ENCODE peak calls at places on chromosomes 12 and 14, in seven cellular contexts. F, Y, Z, X, R, D and W are unnamed samples.

GRCh38 chr14:103081951-103082350 is 2.1 kb upstream of the LBHD2 start:
- DNase-seq in F (no peak), Y (no peak), Z (no peak), X (no peak), R (no peak), D (no peak), W (no peak)

GRCh38 chr12:6700646-6701051 is at the start of gene PIANP:
- DNase-seq in F (peak; percentile 30), Y (peak; percentile 88), Z (peak; percentile 77), X (peak; percentile 21), R (peak; percentile 41), D (peak; percentile 92), W (peak; percentile 53)

GRCh38 chr12:74889563-74890236 is 319.9 kb downstream of the KCNC2 start:
- DNase-seq in F (peak; percentile 4), Y (peak; percentile 16), Z (no peak), X (peak; percentile 62), R (no peak), D (no peak), W (no peak)

GRCh38 chr14:63413009-63413408 is 94.3 kb upstream of the GPHB5 start:
- DNase-seq in F (no peak), Y (no peak), Z (no peak), X (peak; percentile 6), R (no peak), D (no peak), W (no peak)

GRCh38 chr12:356276-356988 is 32.7 kb downstream of the KDM5A start:
- DNase-seq in F (no peak), Y (no peak), Z (no peak), X (peak; percentile 38), R (no peak), D (peak; percentile 9), W (no peak)

GRCh38 chr12:117994551-117995438 is 21.7 kb upstream of the RFC5 start:
- DNase-seq in F (no peak), Y (no peak), Z (no peak), X (no peak), R (no peak), D (no peak), W (no peak)

GRCh38 chr12:18612971-18613370 is 124.8 kb downstream of the PLCZ1 start:
- DNase-seq in F (no peak), Y (no peak), Z (no peak), X (no peak), R (no peak), D (no peak), W (no peak)

GRCh38 chr14:69879175-69880047 is at the start of gene SMOC1:
- DNase-seq in F (peak; percentile 90), Y (no peak), Z (no peak), X (peak; percentile 79), R (peak; percentile 66), D (peak; percentile 87), W (no peak)

GRCh38 chr12:97555547-97556200 is 93.1 kb downstream of the RMST start:
- DNase-seq in F (no peak), Y (no peak), Z (no peak), X (no peak), R (no peak), D (no peak), W (no peak)

GRCh38 chr12:24679135-24679534 is 269.8 kb downstream of the BCAT1 start:
- DNase-seq in F (no peak), Y (peak; percentile 76), Z (peak; percentile 71), X (peak; percentile 40), R (no peak), D (no peak), W (no peak)

GRCh38 chr12:52243264-52243773 is 10.3 kb downstream of the KRT7 start:
- DNase-seq in F (no peak), Y (peak; percentile 73), Z (no peak), X (peak; percentile 28), R (no peak), D (peak; percentile 17), W (no peak)

GRCh38 chr12:73274972-73275371 is 1002.8 kb downstream of the TRHDE start:
- DNase-seq in F (no peak), Y (no peak), Z (no peak), X (no peak), R (no peak), D (no peak), W (no peak)

GRCh38 chr12:91687052-91688017 is 458.3 kb downstream of the BTG1 start:
- DNase-seq in F (no peak), Y (no peak), Z (no peak), X (no peak), R (no peak), D (no peak), W (no peak)

GRCh38 chr12:100991059-100991562 is 196.5 kb downstream of the ANO4 start:
- DNase-seq in F (no peak), Y (no peak), Z (no peak), X (no peak), R (no peak), D (no peak), W (no peak)

GRCh38 chr12:26566670-26567069 is 266.3 kb downstream of the ITPR2 start:
- DNase-seq in F (no peak), Y (peak; percentile 56), Z (no peak), X (peak; percentile 33), R (no peak), D (no peak), W (no peak)

GRCh38 chr14:97747282-97747681 is 950.1 kb downstream of the VRK1 start:
- DNase-seq in F (no peak), Y (no peak), Z (no peak), X (no peak), R (no peak), D (no peak), W (no peak)

GRCh38 chr12:62760779-62761178 is 174.2 kb downstream of the PPM1H start:
- DNase-seq in F (peak; percentile 67), Y (peak; percentile 21), Z (peak; percentile 72), X (peak; percentile 47), R (no peak), D (no peak), W (no peak)

GRCh38 chr12:14167005-14167628 is 185.7 kb upstream of the GRIN2B start:
- DNase-seq in F (peak; percentile 61), Y (peak; percentile 80), Z (peak; percentile 80), X (peak; percentile 41), R (no peak), D (peak; percentile 67), W (peak; percentile 14)

GRCh38 chr12:132952371-132953162 is 3.5 kb downstream of the ZNF605 start:
- DNase-seq in F (no peak), Y (no peak), Z (no peak), X (no peak), R (no peak), D (no peak), W (no peak)

GRCh38 chr12:132951649-132952048 is 4.5 kb downstream of the ZNF605 start:
- DNase-seq in F (no peak), Y (no peak), Z (no peak), X (no peak), R (no peak), D (no peak), W (no peak)

GRCh38 chr12:132953771-132954170 is 2.3 kb downstream of the ZNF605 start:
- DNase-seq in F (no peak), Y (no peak), Z (no peak), X (no peak), R (no peak), D (no peak), W (no peak)

GRCh38 chr12:132954471-132955048 is 1.5 kb downstream of the ZNF605 start:
- DNase-seq in F (peak; percentile 6), Y (no peak), Z (no peak), X (no peak), R (no peak), D (no peak), W (no peak)

GRCh38 chr12:132953163-132953425 is 3.0 kb downstream of the ZNF605 start:
- DNase-seq in F (no peak), Y (no peak), Z (no peak), X (no peak), R (no peak), D (no peak), W (no peak)
- H3K9me3 ChIP-seq in F (peaks cover 75% of the 10 kb centered on the region), Y (peaks cover 57% of the 10 kb centered on the region), Z (peaks cover 41% of the 10 kb centered on the region), X (peaks cover 53% of the 10 kb centered on the region), R (peaks cover 43% of the 10 kb centered on the region), D (peaks cover 6% of the 10 kb centered on the region), W (no peaks in the 10 kb centered on the region)

GRCh38 chr12:34300376-34301250 is 278.3 kb downstream of the ALG10 start:
- DNase-seq in F (no peak), Y (no peak), Z (no peak), X (no peak), R (no peak), D (no peak), W (no peak)

GRCh38 chr12:34299802-34300193 is 277.5 kb downstream of the ALG10 start:
- DNase-seq in F (no peak), Y (no peak), Z (no peak), X (no peak), R (peak; percentile 2), D (no peak), W (no peak)

GRCh38 chr12:34303091-34303870 is 281.0 kb downstream of the ALG10 start:
- DNase-seq in F (no peak), Y (no peak), Z (no peak), X (no peak), R (no peak), D (no peak), W (no peak)

GRCh38 chr12:34302131-34302885 is 280.0 kb downstream of the ALG10 start:
- DNase-seq in F (no peak), Y (no peak), Z (no peak), X (no peak), R (no peak), D (no peak), W (no peak)

GRCh38 chr12:34301251-34302130 is 279.2 kb downstream of the ALG10 start:
- DNase-seq in F (no peak), Y (no peak), Z (no peak), X (no peak), R (no peak), D (no peak), W (no peak)
- H3K9me3 ChIP-seq in F (no peaks in the 10 kb centered on the region), Y (no peaks in the 10 kb centered on the region), Z (peaks cover 41% of the 10 kb centered on the region), X (peaks cover 76% of the 10 kb centered on the region), R (no peaks in the 10 kb centered on the region), D (no peaks in the 10 kb centered on the region), W (no peaks in the 10 kb centered on the region)

DNA sequence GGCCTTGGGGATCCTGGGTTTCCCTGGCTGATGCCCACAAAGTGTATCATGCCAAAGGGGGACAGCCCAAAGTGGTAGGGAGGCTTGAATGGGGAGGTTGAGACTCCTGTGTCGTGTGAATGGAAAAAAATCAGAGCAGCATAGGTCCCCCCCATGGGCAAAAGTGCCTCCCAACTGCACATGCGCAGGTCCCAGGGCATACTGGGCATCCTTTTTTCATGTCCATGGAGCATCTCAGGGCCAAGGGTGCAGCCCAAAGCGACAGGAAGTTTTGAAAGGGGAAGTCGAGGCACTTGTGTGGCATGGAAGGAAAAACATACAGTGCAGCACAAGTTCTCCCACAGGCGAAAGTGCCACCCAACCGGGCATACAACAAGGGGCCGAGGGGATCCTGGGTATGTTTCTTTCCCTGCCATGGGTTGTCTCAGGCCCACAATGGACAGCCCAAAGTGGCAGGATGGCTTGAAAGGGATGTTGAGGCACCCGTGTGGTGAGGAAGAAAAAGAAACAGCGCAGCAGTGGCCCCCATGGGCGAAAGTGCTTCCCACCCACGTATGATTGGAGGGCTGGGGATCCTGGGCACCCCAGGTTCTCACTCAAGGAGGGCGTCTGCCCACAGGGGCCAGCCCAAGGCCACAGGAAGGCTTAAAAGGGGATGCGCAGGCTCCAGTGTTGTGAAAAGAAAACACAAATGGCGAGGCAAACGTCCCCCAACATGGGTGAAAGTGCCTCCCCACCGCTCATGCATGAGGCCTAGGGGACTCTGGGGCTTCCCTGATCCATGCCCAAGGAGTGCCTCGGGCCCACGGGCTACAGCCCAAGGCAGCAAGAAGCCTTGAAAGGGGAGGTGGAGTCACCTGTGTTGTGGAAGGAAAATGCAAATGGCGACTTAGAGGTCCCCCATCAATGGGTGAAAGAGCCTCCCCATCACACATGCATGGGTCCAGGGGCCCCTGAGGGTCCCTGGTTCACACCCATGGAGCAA is 573.7 kb downstream of the ALG10 start:
- DNase-seq in F (no peak), Y (no peak), Z (no peak), X (no peak), R (no peak), D (no peak), W (no peak)
- H3K9me3 ChIP-seq in F (peaks cover 26% of the 10 kb centered on the region), Y (peaks cover 48% of the 10 kb centered on the region), Z (peaks cover 74% of the 10 kb centered on the region), X (peaks cover 43% of the 10 kb centered on the region), R (peaks cover 27% of the 10 kb centered on the region), D (peaks cover 4% of the 10 kb centered on the region), W (peaks cover 5% of the 10 kb centered on the region)

GRCh38 chr14:105433161-105433605 is 13.6 kb downstream of the MTA1 start:
- DNase-seq in F (no peak), Y (no peak), Z (peak; percentile 21), X (no peak), R (no peak), D (no peak), W (no peak)
- H3K9me3 ChIP-seq in F (no peaks in the 10 kb centered on the region), Y (no peaks in the 10 kb centered on the region), Z (no peaks in the 10 kb centered on the region), X (no peaks in the 10 kb centered on the region), R (no peaks in the 10 kb centered on the region), D (no peaks in the 10 kb centered on the region), W (no peaks in the 10 kb centered on the region)